ENCODE peak calls at places on chromosome 21, in eight cellular contexts. G, I, B, T, S, J, M and L are unnamed samples.

GRCh38 chr21:42671778-42672593 is 18.6 kb downstream of the PDE9A start:
- DNase-seq in G (no peak), I (no peak), B (no peak), T (no peak), S (peak), J (no peak), M (no peak), L (no peak)

GRCh38 chr21:37435120-37435519 is 68.5 kb downstream of the DYRK1A start:
- DNase-seq in G (peak), I (no peak), B (no peak), T (peak), S (peak), J (peak), M (peak), L (peak)

GRCh38 chr21:42414928-42415769 is 11.4 kb downstream of the UBASH3A start:
- DNase-seq in G (no peak), I (peak), B (peak), T (no peak), S (peak), J (peak), M (peak), L (no peak)

GRCh38 chr21:25708467-25709065 is 26.1 kb downstream of the ATP5PF start:
- DNase-seq in G (peak), I (no peak), B (peak), T (peak), S (peak), J (peak), M (peak), L (no peak)

GRCh38 chr21:15121655-15122120 is 56.9 kb upstream of the NRIP1 start:
- DNase-seq in G (no peak), I (no peak), B (no peak), T (no peak), S (no peak), J (no peak), M (no peak), L (peak)

GRCh38 chr21:37358392-37358791 is 8.2 kb upstream of the DYRK1A start:
- DNase-seq in G (no peak), I (no peak), B (no peak), T (no peak), S (peak), J (peak), M (no peak), L (no peak)

GRCh38 chr21:33293811-33294216 is 27.6 kb downstream of the IL10RB start:
- DNase-seq in G (no peak), I (no peak), B (no peak), T (no peak), S (no peak), J (no peak), M (no peak), L (no peak)

GRCh38 chr21:31117046-31117916 is 79.0 kb upstream of the KRTAP19-8 start:
- DNase-seq in G (no peak), I (no peak), B (no peak), T (no peak), S (peak), J (peak), M (no peak), L (no peak)

GRCh38 chr21:33089439-33089838 is 19.5 kb downstream of the OLIG1 start:
- DNase-seq in G (no peak), I (no peak), B (no peak), T (no peak), S (no peak), J (no peak), M (no peak), L (no peak)

GRCh38 chr21:17257784-17258183 is 255.1 kb upstream of the CXADR start:
- DNase-seq in G (no peak), I (no peak), B (no peak), T (no peak), S (no peak), J (no peak), M (no peak), L (no peak)

GRCh38 chr21:34907783-34908423 is 141.2 kb downstream of the RUNX1 start:
- DNase-seq in G (no peak), I (no peak), B (no peak), T (no peak), S (no peak), J (no peak), M (no peak), L (no peak)